ENCODE peak calls at places on chromosome 7, in seven cellular contexts. Y is sigmoid colon; E is cardiac fibroblast; X is foreskin keratinocyte; O is foreskin fibroblast; I is stimulated activated CD4-positive, alpha-beta T cell treated with anti-CD3 and anti-CD28 coated beads, Interleukin-1b, Interleukin-23, amount 100 ng/mL, for 1 hour; M is activated naive CD4-positive, alpha-beta T cell treated with anti-CD3 and anti-CD28 coated beads for 36 hours. G is an unnamed sample.

GRCh38 chr7:12092499-12093130 is 118.5 kb upstream of the TMEM106B start:
- DNase-seq in Y (no peak), E (peak), X (no peak), O (no peak), I (no peak), M (no peak), G (no peak)

GRCh38 chr7:140005754-140006503 is 56.8 kb downstream of the PARP12 start:
- DNase-seq in Y (peak), E (peak), X (no peak), O (peak), I (no peak), M (peak), G (no peak)

GRCh38 chr7:66443946-66444345 is 184.7 kb upstream of the KCTD7 start:
- DNase-seq in Y (no peak), E (peak), X (no peak), O (no peak), I (no peak), M (no peak), G (no peak)

GRCh38 chr7:116786791-116787443 is 75.5 kb upstream of the CAPZA2 start:
- DNase-seq in Y (no peak), E (peak), X (no peak), O (peak), I (no peak), M (peak), G (no peak)

GRCh38 chr7:159121476-159121875 is 23.2 kb downstream of the VIPR2 start:
- DNase-seq in Y (no peak), E (no peak), X (no peak), O (no peak), I (no peak), M (no peak), G (no peak)

GRCh38 chr7:3923307-3923918 is 622.4 kb downstream of the SDK1 start:
- DNase-seq in Y (no peak), E (no peak), X (no peak), O (no peak), I (no peak), M (no peak), G (no peak)

GRCh38 chr7:771241-772004 is 44.3 kb upstream of the PRKAR1B start:
- DNase-seq in Y (peak), E (peak), X (no peak), O (peak), I (no peak), M (no peak), G (peak)

GRCh38 chr7:56009695-56010094 is 41.5 kb downstream of the PSPH start:
- DNase-seq in Y (no peak), E (peak), X (peak), O (no peak), I (no peak), M (no peak), G (no peak)

GRCh38 chr7:961546-962400 is 7.3 kb upstream of the ADAP1 start:
- DNase-seq in Y (peak), E (no peak), X (no peak), O (no peak), I (no peak), M (no peak), G (no peak)

GRCh38 chr7:86320886-86321285 is 322.8 kb upstream of the GRM3 start:
- DNase-seq in Y (no peak), E (no peak), X (no peak), O (no peak), I (no peak), M (no peak), G (no peak)

GRCh38 chr7:12674861-12675260 is 12.6 kb upstream of the ARL4A start:
- DNase-seq in Y (no peak), E (peak), X (no peak), O (peak), I (peak), M (peak), G (no peak)

GRCh38 chr7:155809947-155810606 is 2.2 kb downstream of the SHH start:
- DNase-seq in Y (no peak), E (no peak), X (no peak), O (peak), I (no peak), M (no peak), G (no peak)